ENCODE peak calls at places on chromosomes 13 and 19, in six cellular contexts. I is H9, H is neuronal stem cell, X is trophoblast cell, Z is IMR-90, V is H1. O is an unnamed sample.

GRCh38 chr19:1084024-1084868 is 10.9 kb downstream of the POLR2E start:
- DNase-seq in V (no peak), Z (no peak), H (no peak), X (no peak), I (no peak), O (no peak)

GRCh38 chr13:64675256-64675892 is 2554.8 kb downstream of the PCDH9 start:
- DNase-seq in X (peak; percentile 80), Z (peak; percentile 77), V (no peak), H (no peak), I (no peak), O (peak; percentile 72)

GRCh38 chr19:49588370-49589122 is 2.4 kb upstream of the PRR12 start:
- DNase-seq in V (no peak), H (no peak), Z (no peak), I (no peak), X (peak; percentile 9), O (no peak)

GRCh38 chr19:49155830-49156346 is 692 bp upstream of the HRC start:
- DNase-seq in V (no peak), H (no peak), I (peak; percentile 56), X (no peak), Z (no peak), O (no peak)

GRCh38 chr13:93847162-93847561 is 620.6 kb downstream of the GPC6 start:
- DNase-seq in X (no peak), Z (peak; percentile 93), I (no peak), H (no peak), V (no peak), O (peak; percentile 80)

GRCh38 chr13:100828226-100828625 is 153.6 kb upstream of the TMTC4 start:
- DNase-seq in I (peak; percentile 36), X (no peak), V (peak; percentile 3), H (no peak), Z (no peak), O (no peak)

GRCh38 chr19:28290963-28291657 is 921.8 kb downstream of the UQCRFS1 start:
- DNase-seq in X (no peak), V (peak; percentile 47), Z (no peak), I (peak; percentile 46), H (no peak), O (no peak)

GRCh38 chr13:94956407-94957110 is 244.2 kb upstream of the SOX21 start:
- DNase-seq in H (no peak), Z (no peak), I (no peak), X (no peak), V (no peak), O (no peak)

GRCh38 chr19:42528354-42529247 is at the start of gene CEACAM1:
- DNase-seq in H (no peak), V (no peak), X (peak; percentile 68), Z (no peak), I (no peak), O (no peak)

GRCh38 chr19:13398182-13398581 is 108.1 kb downstream of the CACNA1A start:
- DNase-seq in Z (no peak), V (no peak), H (no peak), X (no peak), I (no peak), O (no peak)

GRCh38 chr13:80717834-80718233 is 376.9 kb upstream of the SPRY2 start:
- DNase-seq in X (no peak), Z (no peak), H (no peak), V (no peak), I (no peak), O (no peak)

GRCh38 chr13:45474584-45475454 is 10.1 kb downstream of the COG3 start:
- DNase-seq in V (no peak), I (no peak), Z (no peak), H (no peak), X (no peak), O (no peak)

GRCh38 chr19:6048348-6048747 is 62.0 kb downstream of the RFX2 start:
- DNase-seq in Z (no peak), X (no peak), V (no peak), I (no peak), H (no peak), O (no peak)

GRCh38 chr19:18269336-18269735 is 4.9 kb downstream of the IQCN start:
- DNase-seq in I (no peak), H (no peak), Z (no peak), V (no peak), X (no peak), O (no peak)

GRCh38 chr19:4821265-4821664 is 10.2 kb downstream of the TICAM1 start:
- DNase-seq in V (no peak), X (no peak), I (no peak), Z (no peak), H (no peak), O (no peak)

GRCh38 chr19:4815426-4816387 is 15.8 kb downstream of the TICAM1 start:
- DNase-seq in V (peak; percentile 75), H (peak; percentile 82), I (peak; percentile 93), Z (peak; percentile 92), X (peak; percentile 92), O (peak; percentile 93)

GRCh38 chr19:4814625-4815425 is 16.7 kb downstream of the TICAM1 start:
- DNase-seq in X (no peak), V (no peak), H (no peak), Z (peak; percentile 64), I (no peak), O (peak; percentile 52)

GRCh38 chr19:4817467-4818277 is 13.8 kb downstream of the TICAM1 start:
- DNase-seq in V (no peak), H (no peak), X (no peak), Z (no peak), I (no peak), O (no peak)

DNA sequence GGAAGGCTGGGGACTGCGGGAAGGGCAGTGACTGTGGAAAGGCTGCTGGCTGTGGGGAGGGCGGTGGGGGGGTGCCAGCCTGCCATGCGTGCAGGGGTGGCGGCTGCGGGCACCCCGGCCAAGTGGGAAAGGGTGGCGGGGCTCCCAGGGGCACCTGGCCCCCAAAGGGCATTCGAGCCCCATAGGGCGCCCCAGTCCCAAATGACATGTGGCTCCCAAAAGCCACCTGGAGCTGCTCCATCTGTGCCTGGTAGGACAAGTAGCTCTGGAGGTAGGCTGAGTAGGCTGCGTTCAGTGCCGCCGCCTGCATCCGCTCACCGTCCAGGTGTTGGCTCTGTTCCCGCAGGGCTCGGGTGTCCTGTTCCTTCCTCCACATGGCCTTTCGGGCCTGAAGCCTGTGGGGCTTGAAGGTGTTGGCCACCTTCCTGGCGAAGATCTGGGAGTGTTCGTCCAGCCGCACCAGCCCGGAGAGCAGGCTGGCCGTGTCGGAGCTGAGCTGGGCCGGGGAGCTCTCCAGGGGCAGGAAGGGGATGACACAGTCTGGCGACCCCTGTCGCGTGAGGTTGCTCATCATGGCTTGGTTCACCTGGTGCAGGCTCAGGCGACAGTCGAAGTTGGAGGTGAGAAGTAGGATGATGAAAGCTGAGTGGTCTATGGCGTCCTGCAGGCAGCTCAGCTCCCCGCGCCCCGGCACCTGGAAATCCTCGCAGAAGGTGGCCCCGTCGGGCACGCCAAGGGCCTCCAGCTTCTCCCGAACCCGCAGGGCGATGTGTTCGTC is 14.9 kb downstream of the TICAM1 start:
- DNase-seq in I (no peak), V (no peak), X (no peak), Z (no peak), H (no peak), O (no peak)
- H4K8ac ChIP-seq in I (no peak overlapping the region), V (peak overlapping the region; percentile 41), X (peak overlapping the region; percentile 75), Z (peak overlapping the region; percentile 87), H (peak overlapping the region; percentile 99), O (peak overlapping the region; percentile 71)

DNA sequence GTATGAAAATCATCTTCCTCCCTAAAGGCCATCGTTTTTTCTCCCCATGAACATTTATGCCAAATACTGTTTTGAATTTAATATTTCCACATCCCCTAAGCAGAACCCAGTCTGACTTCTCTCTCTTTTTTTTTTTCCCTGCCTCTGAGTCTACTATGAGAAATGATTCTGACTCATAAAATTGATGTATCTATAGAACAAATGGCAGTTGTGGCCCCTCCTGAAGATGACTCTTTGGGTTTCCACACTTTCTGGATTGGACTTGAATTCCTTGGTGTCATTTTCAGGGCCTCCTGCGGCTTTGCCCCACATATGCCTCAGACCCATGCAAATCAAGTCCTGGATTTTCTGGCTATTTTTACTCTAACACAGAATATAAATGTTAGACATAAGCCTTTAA is 22.7 kb upstream of the NAXD start:
- DNase-seq in Z (peak; percentile 81), H (no peak), X (no peak), I (no peak), V (no peak), O (no peak)
- H4K91ac ChIP-seq in Z (no peak overlapping the region), H (no peak overlapping the region), X (no peak overlapping the region), I (no peak overlapping the region), V (no peak overlapping the region), O (no peak overlapping the region)

DNA sequence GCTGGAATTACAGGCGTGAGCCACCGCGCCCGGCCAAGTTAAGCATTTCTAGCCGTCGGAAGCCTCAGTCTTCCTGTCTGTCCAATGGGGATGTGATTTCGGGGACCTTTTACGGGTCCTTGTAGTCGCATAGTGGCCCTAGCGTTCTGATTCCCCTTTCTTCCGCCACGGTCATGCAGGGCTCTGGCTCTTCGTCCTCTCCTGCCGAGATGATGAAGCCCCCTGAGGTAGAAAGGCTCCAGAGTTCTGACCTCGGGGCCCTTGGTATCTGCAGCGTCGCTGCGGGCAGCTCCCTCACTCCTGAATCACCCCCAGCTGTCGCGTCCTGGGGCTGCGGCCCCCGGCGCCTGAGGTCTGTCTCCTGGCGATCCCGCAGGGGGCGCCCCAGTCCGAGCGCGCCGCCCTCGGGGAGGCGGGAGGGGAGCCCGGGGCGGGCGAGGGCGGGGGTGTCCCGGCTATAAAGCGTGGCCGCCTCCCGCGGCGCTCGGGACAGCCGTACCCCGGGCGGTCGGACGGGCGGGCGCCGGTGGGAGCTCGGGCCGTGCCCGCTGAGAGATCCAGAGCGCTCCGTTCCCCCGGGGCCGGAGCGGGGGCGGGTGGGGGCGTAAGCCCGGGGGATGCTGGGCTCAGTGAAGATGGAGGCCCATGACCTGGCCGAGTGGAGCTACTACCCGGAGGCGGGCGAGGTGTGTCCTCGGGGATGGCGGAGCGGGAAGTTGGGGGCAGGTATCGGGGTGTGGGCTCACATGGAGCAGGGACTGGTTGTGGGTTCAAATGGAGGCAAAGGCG is at the start of gene FOXA3:
- DNase-seq in V (peak; percentile 39), Z (peak; percentile 17), H (no peak), X (peak; percentile 32), I (peak; percentile 83), O (peak; percentile 62)
- H4K8ac ChIP-seq in V (peak within 1 kb of the TSS; percentile 96), Z (no peak within 1 kb of the TSS), H (peak within 1 kb of the TSS; percentile 93), X (peak within 1 kb of the TSS; percentile 68), I (no peak within 1 kb of the TSS), O (peak within 1 kb of the TSS; percentile 28)

GRCh38 chr19:34263745-34264237 is 9.4 kb downstream of the GARRE1 start:
- DNase-seq in Z (no peak), H (no peak), X (no peak), V (no peak), I (no peak), O (no peak)

GRCh38 chr19:34269489-34269888 is 15.1 kb downstream of the GARRE1 start:
- DNase-seq in Z (no peak), X (no peak), V (no peak), H (no peak), I (no peak), O (no peak)

GRCh38 chr19:34261335-34262109 is 7.2 kb downstream of the GARRE1 start:
- DNase-seq in H (no peak), X (peak; percentile 86), Z (no peak), V (no peak), I (no peak), O (no peak)

GRCh38 chr19:34269081-34269480 is 14.7 kb downstream of the GARRE1 start:
- DNase-seq in V (no peak), I (no peak), H (no peak), X (no peak), Z (no peak), O (no peak)

DNA sequence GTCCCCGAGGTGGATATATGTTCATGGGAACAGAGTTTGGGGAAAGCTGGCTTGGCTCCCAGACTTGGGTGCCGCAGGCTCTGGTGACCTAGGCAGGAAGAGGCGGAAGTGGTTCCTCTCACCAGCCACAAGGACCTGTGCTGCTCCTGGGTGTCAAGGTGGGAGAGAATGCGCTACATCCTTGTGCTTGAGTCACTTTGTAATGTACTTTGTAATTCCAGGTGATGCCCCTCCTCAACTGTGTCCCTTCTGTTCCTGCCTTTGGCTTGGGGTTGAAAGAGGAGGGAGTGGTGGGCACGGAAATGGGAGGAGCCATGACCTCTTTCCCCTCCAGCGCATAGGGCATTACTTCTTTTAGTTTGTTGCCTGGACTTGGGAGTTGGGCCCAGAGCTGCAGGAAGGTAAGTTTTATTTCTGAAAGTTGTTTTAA is 10.9 kb downstream of the GARRE1 start:
- DNase-seq in Z (no peak), H (no peak), X (no peak), I (peak; percentile 73), V (no peak), O (no peak)
- H4K91ac ChIP-seq in Z (peak overlapping the region; percentile 2), H (no peak overlapping the region), X (no peak overlapping the region), I (no peak overlapping the region), V (peak overlapping the region; percentile 11), O (no peak overlapping the region)